ENCODE peak calls at places on chromosomes 6 and 20, in five cellular contexts. G is CD8-positive, alpha-beta T cell; U is A549; X is NCI-H2081; D is NCI-H82. C is an unnamed sample.

GRCh38 chr6:56437171-56437900 is 190.0 kb upstream of the COL21A1 start:
- DNase-seq in G (no peak), U (no peak), X (no peak), D (no peak), C (peak)

GRCh38 chr6:33377166-33377565 is 14.5 kb upstream of the KIFC1 start:
- DNase-seq in G (no peak), U (no peak), X (no peak), D (no peak), C (no peak)

GRCh38 chr6:167645383-167645782 is 181.3 kb upstream of the AFDN start:
- DNase-seq in G (no peak), U (no peak), X (no peak), D (no peak), C (no peak)

GRCh38 chr6:41325446-41326066 is 9.9 kb upstream of the NCR2 start:
- DNase-seq in G (no peak), U (no peak), X (no peak), D (no peak), C (no peak)

GRCh38 chr20:57617079-57617795 is 3.0 kb downstream of the ZBP1 start:
- DNase-seq in G (no peak), U (no peak), X (no peak), D (no peak), C (no peak)

GRCh38 chr20:2709205-2709981 is 16.8 kb downstream of the EBF4 start:
- DNase-seq in G (no peak), U (no peak), X (no peak), D (no peak), C (no peak)

GRCh38 chr6:33299237-33299944 is 649 bp upstream of the RGL2 start:
- DNase-seq in G (peak), U (peak), X (peak), D (peak), C (peak)

GRCh38 chr6:40740518-40740917 is 153.4 kb upstream of the LRFN2 start:
- DNase-seq in G (no peak), U (no peak), X (no peak), D (no peak), C (no peak)

GRCh38 chr20:23340524-23340923 is 10.1 kb upstream of the NXT1 start:
- DNase-seq in G (no peak), U (peak), X (peak), D (peak), C (peak)

GRCh38 chr6:157093555-157093954 is 229.8 kb downstream of the TMEM242 start:
- DNase-seq in G (no peak), U (no peak), X (no peak), D (no peak), C (no peak)

GRCh38 chr6:136823128-136823660 is 802 bp downstream of the PEX7 start:
- DNase-seq in G (no peak), U (no peak), X (peak), D (no peak), C (no peak)

GRCh38 chr6:47000842-47001241 is 41.3 kb downstream of the ADGRF1 start:
- DNase-seq in G (no peak), U (no peak), X (peak), D (no peak), C (peak)

GRCh38 chr20:45343445-45343866 is 4.8 kb downstream of the SDC4 start:
- DNase-seq in G (no peak), U (no peak), X (peak), D (peak), C (peak)

GRCh38 chr6:12356431-12356830 is 66.3 kb downstream of the EDN1 start:
- DNase-seq in G (no peak), U (no peak), X (no peak), D (no peak), C (no peak)

GRCh38 chr6:11712760-11713159 is 65.8 kb downstream of the ADTRP start:
- DNase-seq in G (no peak), U (no peak), X (no peak), D (no peak), C (no peak)

GRCh38 chr20:38196592-38196991 is 31.5 kb upstream of the TGM2 start:
- DNase-seq in G (no peak), U (no peak), X (no peak), D (no peak), C (no peak)

GRCh38 chr6:123333000-123333756 is 303.6 kb downstream of the TRDN start:
- DNase-seq in G (no peak), U (no peak), X (no peak), D (no peak), C (peak)

GRCh38 chr6:108798672-108799355 is 49.4 kb upstream of the ARMC2 start:
- DNase-seq in G (peak), U (no peak), X (peak), D (peak), C (peak)

GRCh38 chr20:31454374-31454773 is 13.9 kb downstream of the DEFB123 start:
- DNase-seq in G (no peak), U (no peak), X (no peak), D (no peak), C (no peak)

GRCh38 chr6:42429042-42429574 is 22.6 kb downstream of the TRERF1 start:
- DNase-seq in G (no peak), U (no peak), X (no peak), D (no peak), C (no peak)

GRCh38 chr6:14246876-14247275 is 129.3 kb downstream of the CD83 start:
- DNase-seq in G (no peak), U (no peak), X (no peak), D (no peak), C (no peak)

GRCh38 chr6:148440877-148441453 is 98.3 kb downstream of the SASH1 start:
- DNase-seq in G (no peak), U (peak), X (peak), D (peak), C (peak)

GRCh38 chr20:48975955-48976354 is 54.4 kb downstream of the ARFGEF2 start:
- DNase-seq in G (no peak), U (no peak), X (peak), D (no peak), C (peak)

GRCh38 chr6:80335061-80335660 is 228.7 kb downstream of the BCKDHB start:
- DNase-seq in G (no peak), U (no peak), X (no peak), D (no peak), C (peak)

GRCh38 chr20:23507346-23507745 is 16.4 kb downstream of the CST8 start:
- DNase-seq in G (no peak), U (no peak), X (no peak), D (peak), C (no peak)

GRCh38 chr20:16518068-16518783 is 55.0 kb downstream of the KIF16B start:
- DNase-seq in G (no peak), U (peak), X (peak), D (peak), C (peak)